ENCODE peak calls at places on chromosomes 2 and 18, in eight cellular contexts. S is OCI-LY7, I is pancreas, T is upper lobe of right lung, F is ovary, O is brain microvascular endothelial cell, U is adrenal gland, R is cardiac muscle cell. H is an unnamed sample.

GRCh38 chr2:71460056-71460455 is 6.7 kb downstream of the DYSF start:
- DNase-seq in O (no peak), F (no peak), I (no peak), S (no peak), T (no peak), R (no peak), U (peak), H (no peak)

GRCh38 chr2:139825726-139826125 is 1045.5 kb upstream of the NXPH2 start:
- DNase-seq in I (no peak), T (no peak), U (no peak), F (no peak), R (no peak), O (no peak), S (no peak), H (no peak)

GRCh38 chr2:135903650-135904049 is 27.4 kb upstream of the MCM6 start:
- DNase-seq in O (no peak), F (no peak), R (no peak), U (no peak), T (no peak), S (no peak), I (no peak), H (no peak)

GRCh38 chr2:6535572-6535971 is 330.1 kb downstream of the CMPK2 start:
- DNase-seq in O (no peak), R (no peak), S (no peak), F (no peak), I (no peak), U (no peak), T (no peak), H (no peak)

GRCh38 chr2:239034561-239035341 is 186.9 kb downstream of the TWIST2 start:
- DNase-seq in S (no peak), F (no peak), R (no peak), I (no peak), O (no peak), T (no peak), U (no peak), H (no peak)

GRCh38 chr2:38120829-38121228 is 44.9 kb upstream of the CYP1B1 start:
- DNase-seq in T (no peak), F (no peak), I (no peak), S (no peak), R (no peak), O (no peak), U (no peak), H (no peak)

GRCh38 chr18:62710417-62710816 is 4.9 kb upstream of the PHLPP1 start:
- DNase-seq in U (no peak), T (no peak), F (no peak), S (no peak), I (no peak), R (no peak), O (no peak), H (no peak)

GRCh38 chr2:233061591-233062446 is 1.7 kb downstream of the INPP5D start:
- DNase-seq in O (no peak), U (peak), T (peak), I (no peak), R (no peak), F (no peak), S (peak), H (peak)

GRCh38 chr2:238230699-238231098 is 9.1 kb downstream of the HES6 start:
- DNase-seq in F (no peak), R (no peak), T (no peak), U (no peak), S (no peak), I (no peak), O (no peak), H (no peak)

GRCh38 chr2:197672494-197672893 is 2.9 kb downstream of the RFTN2 start:
- DNase-seq in O (no peak), S (no peak), T (no peak), F (no peak), I (no peak), U (no peak), R (no peak), H (no peak)

GRCh38 chr18:8365006-8365405 is 244.2 kb upstream of the RAB12 start:
- DNase-seq in F (no peak), O (no peak), S (no peak), R (no peak), U (no peak), T (no peak), I (no peak), H (no peak)

GRCh38 chr2:126881591-126881990 is 17.1 kb upstream of the TEX51 start:
- DNase-seq in O (no peak), U (no peak), R (no peak), I (no peak), F (no peak), T (no peak), S (no peak), H (no peak)

GRCh38 chr2:10361220-10361588 is 58.5 kb downstream of the HPCAL1 start:
- DNase-seq in U (no peak), S (no peak), T (no peak), F (no peak), I (no peak), R (no peak), O (no peak), H (no peak)

GRCh38 chr2:227877359-227878309 is 6.2 kb downstream of the DAW1 start:
- DNase-seq in U (no peak), S (no peak), R (no peak), F (no peak), O (no peak), T (no peak), I (no peak), H (no peak)

GRCh38 chr18:79169958-79170555 is 100.9 kb downstream of the ATP9B start:
- DNase-seq in I (no peak), U (peak), O (no peak), S (no peak), T (no peak), R (peak), F (no peak), H (no peak)

GRCh38 chr2:220894069-220894468 is 678.0 kb downstream of the EPHA4 start:
- DNase-seq in T (no peak), F (no peak), O (no peak), U (no peak), S (no peak), I (no peak), R (no peak), H (no peak)

GRCh38 chr2:220887880-220888279 is 684.2 kb downstream of the EPHA4 start:
- DNase-seq in R (no peak), S (no peak), U (no peak), O (no peak), I (no peak), F (no peak), T (no peak), H (no peak)

GRCh38 chr2:220892018-220892634 is 680.0 kb downstream of the EPHA4 start:
- DNase-seq in I (no peak), F (no peak), U (no peak), R (no peak), T (no peak), O (no peak), S (no peak), H (no peak)

GRCh38 chr2:220893411-220893810 is 678.7 kb downstream of the EPHA4 start:
- DNase-seq in O (no peak), U (no peak), R (no peak), S (no peak), F (no peak), T (no peak), I (no peak), H (no peak)

DNA sequence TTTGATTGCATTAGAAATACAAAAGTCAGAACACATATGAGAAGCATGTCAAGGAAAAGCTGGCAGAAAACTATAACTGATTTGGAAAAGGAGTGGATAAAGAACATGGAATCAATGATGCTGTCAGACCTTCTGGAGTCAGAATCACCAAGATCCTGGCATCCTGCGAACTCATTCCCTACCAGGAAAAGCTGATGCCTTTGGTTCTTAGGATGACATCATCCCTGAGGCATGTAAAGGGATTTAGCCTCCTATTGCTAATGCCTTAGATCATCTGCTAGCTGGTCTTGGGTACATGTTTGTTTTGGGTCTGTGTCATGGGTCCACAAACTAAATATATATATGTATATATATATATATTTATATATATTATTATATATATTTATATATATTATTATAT is 680.7 kb downstream of the EPHA4 start:
- DNase-seq in F (no peak), O (peak), U (no peak), I (no peak), T (no peak), R (no peak), S (no peak), H (no peak)
- H3K4me3 ChIP-seq in F (no peak), O (no peak), U (no peak), I (no peak), T (no peak), R (no peak), S (no peak), H (no peak)

GRCh38 chr2:130963849-130964793 is 127.4 kb downstream of the ARHGEF4 start:
- DNase-seq in S (no peak), F (no peak), I (no peak), R (peak), T (no peak), U (no peak), O (no peak), H (no peak)
- TF ChIP-seq CTCF in S (peak), F (no peak), I (no peak), R (peak), T (no peak), U (no peak), O (peak), H (peak)

DNA sequence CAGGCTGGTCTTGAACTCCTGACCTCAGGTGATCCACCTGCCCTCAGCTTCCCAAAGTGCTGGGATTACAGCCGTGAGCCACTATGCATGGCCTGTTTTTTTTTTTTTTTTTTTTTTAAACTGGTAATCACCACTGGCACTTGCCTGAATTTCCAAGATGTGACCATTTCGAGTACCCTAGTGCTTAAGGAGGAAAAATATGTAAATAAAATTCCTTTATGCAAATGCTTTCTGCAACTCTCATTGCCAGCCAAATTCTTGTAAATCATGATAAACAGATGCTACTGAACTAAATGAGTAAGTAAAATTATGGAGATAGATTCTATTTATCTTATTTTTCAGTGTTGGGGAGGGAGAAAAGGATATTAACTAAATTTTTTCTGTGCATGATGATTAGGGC is 18.6 kb downstream of the CDCA7 start:
- DNase-seq in I (no peak), U (no peak), F (no peak), T (no peak), S (no peak), O (no peak), R (no peak), H (no peak)
- H3K27ac ChIP-seq in I (no peak), U (no peak), F (no peak), T (no peak), S (no peak), O (no peak), R (no peak), H (no peak)

GRCh38 chr18:77054288-77054605 is 78.3 kb downstream of the MBP start:
- DNase-seq in R (no peak), T (no peak), F (no peak), O (no peak), U (no peak), S (peak), I (no peak), H (no peak)
- H3K4me3 ChIP-seq in R (no peak), T (no peak), F (no peak), O (no peak), U (no peak), S (peak), I (no peak), H (no peak)

DNA sequence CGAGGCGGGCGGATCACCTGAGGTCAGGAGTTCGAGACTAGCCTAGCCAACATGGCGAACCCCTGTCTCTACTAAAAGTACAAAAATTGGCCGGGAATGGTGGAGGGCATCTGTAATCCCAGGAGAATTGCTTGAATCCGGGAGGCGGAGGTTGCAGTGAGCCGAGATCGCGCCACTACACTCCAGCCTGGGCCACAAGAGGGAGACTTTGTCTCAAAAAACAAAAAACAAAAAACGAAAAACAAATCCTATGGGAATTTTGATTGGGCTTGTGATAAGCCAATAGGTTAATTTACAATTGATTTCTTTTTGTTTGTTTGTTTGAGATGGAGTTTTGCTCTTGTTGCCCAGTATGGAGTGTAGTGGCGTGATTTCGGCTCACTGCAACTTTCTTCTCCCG is 24.2 kb upstream of the TOGARAM2 start:
- DNase-seq in O (peak), F (no peak), T (no peak), R (no peak), S (no peak), U (no peak), I (no peak), H (no peak)
- TF ChIP-seq CTCF in O (peak), F (no peak), T (peak), R (peak), S (peak), U (no peak), I (no peak), H (peak)

GRCh38 chr2:217935901-217936684 is 66.7 kb downstream of the TNS1 start:
- DNase-seq in F (no peak), R (no peak), O (no peak), U (no peak), S (no peak), I (no peak), T (no peak), H (no peak)

GRCh38 chr2:217937446-217937845 is 65.3 kb downstream of the TNS1 start:
- DNase-seq in U (no peak), I (no peak), R (no peak), T (peak), F (no peak), S (no peak), O (no peak), H (peak)

GRCh38 chr2:217938038-217938437 is 64.8 kb downstream of the TNS1 start:
- DNase-seq in F (no peak), S (no peak), T (peak), I (no peak), R (no peak), O (no peak), U (no peak), H (peak)

GRCh38 chr2:217935245-217935879 is 67.4 kb downstream of the TNS1 start:
- DNase-seq in I (no peak), S (no peak), T (no peak), O (peak), R (no peak), F (peak), U (no peak), H (peak)

GRCh38 chr2:217936952-217937351 is 65.8 kb downstream of the TNS1 start:
- DNase-seq in S (no peak), I (no peak), T (no peak), R (no peak), U (no peak), F (no peak), O (no peak), H (no peak)
- H3K27ac ChIP-seq in S (no peak), I (peak), T (peak), R (peak), U (peak), F (peak), O (peak), H (peak)

GRCh38 chr2:147846382-147847081 is 1.7 kb downstream of the ACVR2A start:
- DNase-seq in I (no peak), F (no peak), U (no peak), O (no peak), R (no peak), T (no peak), S (no peak), H (no peak)

GRCh38 chr2:147851244-147851930 is 6.6 kb downstream of the ACVR2A start:
- DNase-seq in R (no peak), U (no peak), T (no peak), O (no peak), F (no peak), I (no peak), S (no peak), H (no peak)

GRCh38 chr2:147844691-147845607 is at the start of gene ACVR2A:
- DNase-seq in F (peak), R (peak), I (peak), U (peak), O (peak), S (peak), T (peak), H (peak)

GRCh38 chr2:147845608-147846002 is 776 bp downstream of the ACVR2A start:
- DNase-seq in I (no peak), T (no peak), S (no peak), F (no peak), R (peak), O (no peak), U (no peak), H (no peak)

DNA sequence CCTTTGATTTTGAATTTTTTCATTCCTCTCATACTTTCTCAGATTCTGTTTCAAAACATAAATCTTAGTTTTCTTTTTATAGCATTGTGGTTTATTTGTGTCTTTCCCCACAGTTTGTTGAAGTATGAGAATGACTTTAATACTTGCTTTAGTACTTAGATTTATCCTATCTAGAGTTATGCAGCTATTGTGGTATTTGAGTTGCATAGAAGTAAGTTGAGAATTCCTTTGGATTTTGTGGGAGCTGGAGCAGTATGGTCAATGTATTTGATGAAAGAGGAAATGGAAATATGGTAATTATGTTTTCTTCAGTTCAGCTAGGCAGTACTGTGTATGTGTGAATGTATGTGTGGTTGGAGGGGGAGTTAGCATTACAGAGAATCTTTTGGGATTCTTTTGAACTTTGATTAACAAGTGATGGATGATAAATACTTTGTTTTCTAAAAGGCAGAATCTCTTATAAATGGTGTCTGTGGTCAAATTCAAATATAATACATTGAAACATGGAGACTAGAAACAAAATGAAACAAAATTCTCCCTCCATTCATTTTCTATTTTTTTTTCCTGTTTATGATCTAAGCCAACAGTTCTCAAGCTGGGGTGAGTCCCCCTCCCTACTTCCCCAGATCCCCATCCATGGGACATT is 3.0 kb downstream of the ACVR2A start:
- DNase-seq in T (no peak), F (no peak), I (no peak), U (no peak), R (no peak), O (no peak), S (no peak), H (no peak)
- H3K4me3 ChIP-seq in T (no peak), F (no peak), I (no peak), U (no peak), R (no peak), O (no peak), S (no peak), H (no peak)